ENCODE peak calls at places on chromosomes 12 and 14, in six cellular contexts. One of them, this sample, is unnamed.

GRCh38 chr14:94054401-94054800 is 26.6 kb downstream of the DDX24 start:
- DNase-seq in effector memory CD4-positive, alpha-beta T cell: no peak
- DNase-seq in SJSA1: no peak
- DNase-seq in heart left ventricle: no peak
- DNase-seq in neuronal stem cell: no peak
- DNase-seq in upper lobe of right lung: no peak
- DNase-seq in this sample: no peak

GRCh38 chr12:108854055-108854452 is 3.3 kb downstream of the SSH1 start:
- DNase-seq in heart left ventricle: peak; percentile 45
- DNase-seq in neuronal stem cell: no peak
- DNase-seq in SJSA1: peak; percentile 64
- DNase-seq in effector memory CD4-positive, alpha-beta T cell: no peak
- DNase-seq in upper lobe of right lung: no peak
- DNase-seq in this sample: no peak

GRCh38 chr12:55074771-55075170 is 51.4 kb upstream of the OR9K2 start:
- DNase-seq in neuronal stem cell: no peak
- DNase-seq in heart left ventricle: no peak
- DNase-seq in upper lobe of right lung: no peak
- DNase-seq in effector memory CD4-positive, alpha-beta T cell: no peak
- DNase-seq in SJSA1: no peak
- DNase-seq in this sample: no peak

GRCh38 chr14:62213516-62213915 is 451.3 kb downstream of the SNAPC1 start:
- DNase-seq in neuronal stem cell: no peak
- DNase-seq in upper lobe of right lung: no peak
- DNase-seq in SJSA1: no peak
- DNase-seq in heart left ventricle: no peak
- DNase-seq in effector memory CD4-positive, alpha-beta T cell: no peak
- DNase-seq in this sample: no peak

GRCh38 chr14:104362761-104363605 is 216.6 kb upstream of the C14orf180 start:
- DNase-seq in SJSA1: no peak
- DNase-seq in neuronal stem cell: no peak
- DNase-seq in upper lobe of right lung: peak; percentile 58
- DNase-seq in effector memory CD4-positive, alpha-beta T cell: no peak
- DNase-seq in heart left ventricle: no peak
- DNase-seq in this sample: no peak

GRCh38 chr12:74317078-74317581 is 220.5 kb upstream of the ATXN7L3B start:
- DNase-seq in SJSA1: no peak
- DNase-seq in upper lobe of right lung: no peak
- DNase-seq in effector memory CD4-positive, alpha-beta T cell: no peak
- DNase-seq in neuronal stem cell: peak; percentile 38
- DNase-seq in heart left ventricle: peak; percentile 21
- DNase-seq in this sample: no peak

GRCh38 chr14:53391631-53392030 is 238.5 kb upstream of the DDHD1 start:
- DNase-seq in effector memory CD4-positive, alpha-beta T cell: no peak
- DNase-seq in heart left ventricle: no peak
- DNase-seq in upper lobe of right lung: no peak
- DNase-seq in SJSA1: no peak
- DNase-seq in neuronal stem cell: no peak
- DNase-seq in this sample: no peak

GRCh38 chr12:111624540-111624939 is 25.4 kb upstream of the ATXN2 start:
- DNase-seq in neuronal stem cell: no peak
- DNase-seq in SJSA1: no peak
- DNase-seq in effector memory CD4-positive, alpha-beta T cell: no peak
- DNase-seq in upper lobe of right lung: peak; percentile 72
- DNase-seq in heart left ventricle: no peak
- DNase-seq in this sample: no peak

GRCh38 chr14:98932436-98933325 is 339.3 kb downstream of the BCL11B start:
- DNase-seq in SJSA1: no peak
- DNase-seq in upper lobe of right lung: no peak
- DNase-seq in heart left ventricle: no peak
- DNase-seq in effector memory CD4-positive, alpha-beta T cell: no peak
- DNase-seq in neuronal stem cell: no peak
- DNase-seq in this sample: no peak

GRCh38 chr14:23638414-23639047 is 2.4 kb downstream of the DHRS2 start:
- DNase-seq in SJSA1: no peak
- DNase-seq in heart left ventricle: no peak
- DNase-seq in effector memory CD4-positive, alpha-beta T cell: no peak
- DNase-seq in upper lobe of right lung: no peak
- DNase-seq in neuronal stem cell: no peak
- DNase-seq in this sample: no peak

DNA sequence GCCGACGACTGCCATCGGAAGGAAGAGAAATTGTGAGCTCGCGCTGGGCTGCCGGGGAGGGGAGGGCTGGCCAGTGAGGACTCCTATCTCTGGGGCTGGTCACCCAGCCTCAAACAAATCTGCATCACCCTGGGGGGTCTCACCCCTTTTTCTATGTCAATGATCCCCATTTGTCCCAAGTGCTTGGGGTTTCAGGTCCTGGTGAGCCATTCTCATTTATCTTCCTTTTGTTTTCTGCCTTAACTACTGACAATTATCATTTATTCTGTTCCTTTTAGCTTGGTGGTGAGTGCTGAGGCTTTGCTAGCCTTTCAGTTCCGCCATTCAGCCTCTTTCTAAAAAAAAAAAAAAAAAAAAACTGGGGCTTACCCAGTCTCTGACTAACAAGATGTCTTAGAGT is 22.8 kb upstream of the USP44 start:
- DNase-seq in effector memory CD4-positive, alpha-beta T cell: no peak
- DNase-seq in upper lobe of right lung: no peak
- DNase-seq in neuronal stem cell: peak; percentile 18
- DNase-seq in heart left ventricle: no peak
- DNase-seq in SJSA1: no peak
- DNase-seq in this sample: no peak
- H3K4me3 ChIP-seq in effector memory CD4-positive, alpha-beta T cell: no peak overlapping the region
- H3K4me3 ChIP-seq in upper lobe of right lung: no peak overlapping the region
- H3K4me3 ChIP-seq in neuronal stem cell: no peak overlapping the region
- H3K4me3 ChIP-seq in heart left ventricle: no peak overlapping the region
- H3K4me3 ChIP-seq in SJSA1: no peak overlapping the region
- H3K4me3 ChIP-seq in this sample: no peak overlapping the region

GRCh38 chr12:120121343-120121742 is 4.8 kb upstream of the RAB35 start:
- DNase-seq in upper lobe of right lung: no peak
- DNase-seq in SJSA1: no peak
- DNase-seq in neuronal stem cell: no peak
- DNase-seq in effector memory CD4-positive, alpha-beta T cell: no peak
- DNase-seq in heart left ventricle: no peak
- DNase-seq in this sample: no peak
- H3K27ac ChIP-seq in upper lobe of right lung: no peak overlapping the region
- H3K27ac ChIP-seq in SJSA1: no peak overlapping the region
- H3K27ac ChIP-seq in neuronal stem cell: no peak overlapping the region
- H3K27ac ChIP-seq in effector memory CD4-positive, alpha-beta T cell: peak overlapping the region; percentile 15
- H3K27ac ChIP-seq in heart left ventricle: no peak overlapping the region
- H3K27ac ChIP-seq in this sample: no peak overlapping the region

DNA sequence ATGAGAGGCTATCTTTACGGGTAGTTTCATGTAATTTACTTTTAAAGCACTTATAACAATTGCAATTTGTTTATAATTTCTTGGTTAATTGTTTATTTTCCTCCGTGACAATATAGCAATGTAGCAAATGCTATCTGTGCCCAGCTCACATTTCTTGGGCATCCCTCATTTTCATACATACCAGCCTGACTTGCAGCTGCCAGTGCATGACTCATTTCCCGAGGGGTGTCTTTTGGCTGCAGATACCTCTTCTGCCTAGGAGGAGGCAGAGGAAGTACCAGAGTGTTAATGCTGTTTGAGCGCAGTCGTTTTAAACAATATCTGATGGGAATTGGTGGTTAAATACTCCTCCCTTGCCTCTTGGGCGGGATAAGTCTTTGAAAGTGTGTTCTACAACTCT is 104.2 kb upstream of the ABCD2 start:
- DNase-seq in effector memory CD4-positive, alpha-beta T cell: no peak
- DNase-seq in neuronal stem cell: no peak
- DNase-seq in heart left ventricle: no peak
- DNase-seq in SJSA1: no peak
- DNase-seq in upper lobe of right lung: no peak
- DNase-seq in this sample: no peak
- H3K4me3 ChIP-seq in effector memory CD4-positive, alpha-beta T cell: no peak overlapping the region
- H3K4me3 ChIP-seq in neuronal stem cell: no peak overlapping the region
- H3K4me3 ChIP-seq in heart left ventricle: no peak overlapping the region
- H3K4me3 ChIP-seq in SJSA1: no peak overlapping the region
- H3K4me3 ChIP-seq in upper lobe of right lung: no peak overlapping the region
- H3K4me3 ChIP-seq in this sample: no peak overlapping the region

GRCh38 chr12:15632708-15633107 is 156.5 kb downstream of the EPS8 start:
- DNase-seq in heart left ventricle: no peak
- DNase-seq in neuronal stem cell: no peak
- DNase-seq in SJSA1: no peak
- DNase-seq in upper lobe of right lung: no peak
- DNase-seq in effector memory CD4-positive, alpha-beta T cell: no peak
- DNase-seq in this sample: no peak
- H3K27ac ChIP-seq in heart left ventricle: peak overlapping the region; percentile 77
- H3K27ac ChIP-seq in neuronal stem cell: no peak overlapping the region
- H3K27ac ChIP-seq in SJSA1: no peak overlapping the region
- H3K27ac ChIP-seq in upper lobe of right lung: no peak overlapping the region
- H3K27ac ChIP-seq in effector memory CD4-positive, alpha-beta T cell: no peak overlapping the region
- H3K27ac ChIP-seq in this sample: no peak overlapping the region

GRCh38 chr12:114408881-114409795 is 3.2 kb upstream of the TBX5 start:
- DNase-seq in heart left ventricle: peak; percentile 39
- DNase-seq in effector memory CD4-positive, alpha-beta T cell: no peak
- DNase-seq in upper lobe of right lung: no peak
- DNase-seq in SJSA1: no peak
- DNase-seq in neuronal stem cell: peak; percentile 47
- DNase-seq in this sample: peak; percentile 85
- H3K4me3 ChIP-seq in heart left ventricle: peak overlapping the region; percentile 64
- H3K4me3 ChIP-seq in effector memory CD4-positive, alpha-beta T cell: no peak overlapping the region
- H3K4me3 ChIP-seq in upper lobe of right lung: peak overlapping the region; percentile 55
- H3K4me3 ChIP-seq in SJSA1: no peak overlapping the region
- H3K4me3 ChIP-seq in neuronal stem cell: no peak overlapping the region
- H3K4me3 ChIP-seq in this sample: peak overlapping the region; percentile 53

DNA sequence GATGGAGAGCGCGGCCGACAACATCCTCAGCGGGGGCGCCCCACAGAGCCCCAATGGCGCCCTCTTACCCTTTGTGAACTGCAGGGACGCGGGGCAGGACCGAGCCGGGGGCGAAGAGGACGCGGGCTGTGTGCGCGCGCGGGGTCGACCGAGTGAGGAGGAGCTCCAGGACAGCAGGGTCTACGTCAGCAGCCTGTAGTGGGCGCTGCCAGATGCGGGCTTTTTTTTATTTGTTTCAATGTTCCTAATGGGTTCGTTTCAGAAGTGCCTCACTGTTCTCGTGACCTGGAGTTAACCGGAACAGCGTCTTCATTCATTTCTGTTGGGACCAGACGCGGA is 103.8 kb upstream of the FKBP4 start:
- DNase-seq in effector memory CD4-positive, alpha-beta T cell: peak; percentile 24
- DNase-seq in SJSA1: no peak
- DNase-seq in upper lobe of right lung: no peak
- DNase-seq in neuronal stem cell: peak; percentile 38
- DNase-seq in heart left ventricle: no peak
- DNase-seq in this sample: peak; percentile 87
- H3K27ac ChIP-seq in effector memory CD4-positive, alpha-beta T cell: peak overlapping the region; percentile 53
- H3K27ac ChIP-seq in SJSA1: no peak overlapping the region
- H3K27ac ChIP-seq in upper lobe of right lung: no peak overlapping the region
- H3K27ac ChIP-seq in neuronal stem cell: no peak overlapping the region
- H3K27ac ChIP-seq in heart left ventricle: no peak overlapping the region
- H3K27ac ChIP-seq in this sample: no peak overlapping the region

GRCh38 chr14:73758392-73759182 is 44.4 kb upstream of the PNMA1 start:
- DNase-seq in effector memory CD4-positive, alpha-beta T cell: peak; percentile 75
- DNase-seq in upper lobe of right lung: peak; percentile 88
- DNase-seq in SJSA1: peak; percentile 68
- DNase-seq in neuronal stem cell: no peak
- DNase-seq in heart left ventricle: peak; percentile 73
- DNase-seq in this sample: peak; percentile 86

GRCh38 chr14:73757876-73758391 is 43.8 kb upstream of the PNMA1 start:
- DNase-seq in heart left ventricle: no peak
- DNase-seq in effector memory CD4-positive, alpha-beta T cell: no peak
- DNase-seq in upper lobe of right lung: no peak
- DNase-seq in neuronal stem cell: no peak
- DNase-seq in SJSA1: no peak
- DNase-seq in this sample: no peak

GRCh38 chr14:73759183-73759713 is 45.1 kb upstream of the PNMA1 start:
- DNase-seq in upper lobe of right lung: peak; percentile 85
- DNase-seq in SJSA1: no peak
- DNase-seq in heart left ventricle: peak; percentile 90
- DNase-seq in neuronal stem cell: no peak
- DNase-seq in effector memory CD4-positive, alpha-beta T cell: no peak
- DNase-seq in this sample: peak; percentile 95

GRCh38 chr14:73755434-73756014 is 41.3 kb upstream of the PNMA1 start:
- DNase-seq in neuronal stem cell: no peak
- DNase-seq in heart left ventricle: no peak
- DNase-seq in SJSA1: no peak
- DNase-seq in effector memory CD4-positive, alpha-beta T cell: no peak
- DNase-seq in upper lobe of right lung: peak; percentile 78
- DNase-seq in this sample: peak; percentile 81

DNA sequence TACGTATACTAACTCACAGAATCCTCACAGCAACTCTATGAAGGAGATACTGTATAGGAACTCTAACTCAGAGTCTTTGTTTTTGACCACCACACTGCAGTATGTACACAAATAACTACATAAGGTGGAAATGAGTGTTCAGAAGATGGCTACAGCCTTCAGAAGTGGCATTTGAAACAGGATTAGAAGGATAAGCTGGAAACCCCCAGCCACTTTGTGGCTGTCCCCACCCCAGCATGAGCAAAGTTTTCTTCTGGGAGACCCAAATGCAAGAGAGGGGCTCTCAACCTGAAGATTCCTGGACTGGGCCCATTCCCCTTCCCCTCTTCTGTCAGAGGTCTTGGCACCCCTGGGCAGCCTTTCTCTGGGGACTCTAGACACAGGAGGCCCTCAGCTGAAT is 43.2 kb upstream of the PNMA1 start:
- DNase-seq in SJSA1: no peak
- DNase-seq in effector memory CD4-positive, alpha-beta T cell: no peak
- DNase-seq in upper lobe of right lung: no peak
- DNase-seq in heart left ventricle: no peak
- DNase-seq in neuronal stem cell: no peak
- DNase-seq in this sample: no peak
- H3K4me3 ChIP-seq in SJSA1: no peak overlapping the region
- H3K4me3 ChIP-seq in effector memory CD4-positive, alpha-beta T cell: no peak overlapping the region
- H3K4me3 ChIP-seq in upper lobe of right lung: no peak overlapping the region
- H3K4me3 ChIP-seq in heart left ventricle: peak overlapping the region; percentile 75
- H3K4me3 ChIP-seq in neuronal stem cell: no peak overlapping the region
- H3K4me3 ChIP-seq in this sample: peak overlapping the region; percentile 89